ENCODE peak calls at places on chromosomes 6 and 20, in seven cellular contexts. O, C, M, E, N, J and Z are unnamed samples.

GRCh38 chr20:19406371-19406770 is 193.9 kb downstream of the SLC24A3 start:
- DNase-seq in O (no peak), C (no peak), M (no peak), E (no peak), N (no peak), J (no peak), Z (no peak)

GRCh38 chr6:167452338-167453081 is 127.6 kb downstream of the TTLL2 start:
- DNase-seq in O (no peak), C (no peak), M (no peak), E (no peak), N (no peak), J (no peak), Z (no peak)

GRCh38 chr20:25038591-25039015 is 19.3 kb downstream of the ACSS1 start:
- DNase-seq in O (no peak), C (no peak), M (no peak), E (no peak), N (no peak), J (no peak), Z (no peak)

GRCh38 chr6:102520981-102521380 is 1127.5 kb downstream of the GRIK2 start:
- DNase-seq in O (no peak), C (no peak), M (no peak), E (no peak), N (no peak), J (no peak), Z (no peak)

GRCh38 chr20:43583982-43584432 is 6.7 kb upstream of the IFT52 start:
- DNase-seq in O (peak), C (peak), M (peak), E (no peak), N (no peak), J (no peak), Z (peak)

GRCh38 chr6:13813621-13814175 is 659 bp downstream of the MCUR1 start:
- DNase-seq in O (peak), C (peak), M (peak), E (no peak), N (no peak), J (peak), Z (peak)

GRCh38 chr6:161434331-161434730 is 160.5 kb upstream of the AGPAT4 start:
- DNase-seq in O (peak), C (no peak), M (no peak), E (no peak), N (no peak), J (no peak), Z (no peak)

GRCh38 chr20:58794510-58795180 is 56.1 kb downstream of the GNAS-AS1 start:
- DNase-seq in O (no peak), C (no peak), M (no peak), E (no peak), N (no peak), J (no peak), Z (no peak)

GRCh38 chr20:4835244-4836177 is 113.8 kb downstream of the PRND start:
- DNase-seq in O (no peak), C (peak), M (no peak), E (no peak), N (no peak), J (no peak), Z (peak)

GRCh38 chr6:87921034-87921433 is 126.6 kb upstream of the SPACA1 start:
- DNase-seq in O (no peak), C (no peak), M (no peak), E (no peak), N (no peak), J (no peak), Z (no peak)

GRCh38 chr20:62652051-62652893 is 10.0 kb downstream of the SLCO4A1 start:
- DNase-seq in O (peak), C (peak), M (peak), E (peak), N (peak), J (peak), Z (peak)

GRCh38 chr20:32439132-32439829 is 81.2 kb downstream of the ASXL1 start:
- DNase-seq in O (peak), C (peak), M (no peak), E (peak), N (no peak), J (no peak), Z (no peak)

GRCh38 chr6:125748534-125749111 is 809 bp upstream of the HEY2 start:
- DNase-seq in O (peak), C (no peak), M (no peak), E (no peak), N (no peak), J (peak), Z (no peak)

GRCh38 chr20:23820493-23820892 is 6.0 kb downstream of the CST2 start:
- DNase-seq in O (peak), C (no peak), M (no peak), E (no peak), N (no peak), J (no peak), Z (no peak)

GRCh38 chr20:32966881-32967781 is 37.1 kb downstream of the SUN5 start:
- DNase-seq in O (no peak), C (no peak), M (no peak), E (peak), N (peak), J (peak), Z (no peak)

GRCh38 chr20:62123450-62124118 is 1.3 kb downstream of the LSM14B start:
- DNase-seq in O (peak), C (no peak), M (no peak), E (no peak), N (no peak), J (no peak), Z (no peak)

GRCh38 chr6:9783567-9783966 is 631.3 kb downstream of the TFAP2A start:
- DNase-seq in O (no peak), C (no peak), M (no peak), E (no peak), N (no peak), J (no peak), Z (no peak)

GRCh38 chr6:52049252-52050050 is 38.0 kb downstream of the PKHD1 start:
- DNase-seq in O (peak), C (no peak), M (no peak), E (peak), N (no peak), J (no peak), Z (no peak)

GRCh38 chr20:24164360-24164759 is 175.8 kb upstream of the GGTLC1 start:
- DNase-seq in O (peak), C (no peak), M (no peak), E (peak), N (peak), J (no peak), Z (no peak)

GRCh38 chr6:151497935-151498726 is 4.3 kb downstream of the CCDC170 start:
- DNase-seq in O (no peak), C (no peak), M (no peak), E (peak), N (no peak), J (no peak), Z (no peak)

GRCh38 chr20:56359212-56360132 is 698 bp downstream of the FAM210B start:
- DNase-seq in O (peak), C (peak), M (peak), E (peak), N (no peak), J (peak), Z (peak)

GRCh38 chr20:25195962-25196700 is 619 bp downstream of the ENTPD6 start:
- DNase-seq in O (peak), C (no peak), M (peak), E (peak), N (peak), J (peak), Z (no peak)

GRCh38 chr6:14046476-14047068 is 71.0 kb upstream of the CD83 start:
- DNase-seq in O (peak), C (no peak), M (no peak), E (peak), N (peak), J (peak), Z (no peak)

GRCh38 chr6:158818580-158819212 is 472 bp downstream of the EZR start:
- DNase-seq in O (peak), C (peak), M (peak), E (peak), N (peak), J (peak), Z (peak)

GRCh38 chr6:21228411-21228810 is 365.1 kb upstream of the SOX4 start:
- DNase-seq in O (peak), C (no peak), M (no peak), E (no peak), N (no peak), J (no peak), Z (no peak)